ENCODE peak calls at places on chromosomes 5 and 9, in eight cellular contexts. One of them, this sample, is unnamed.

GRCh38 chr5:65482727-65483473 is 1.2 kb upstream of the ADAMTS6 start:
- DNase-seq in upper lobe of left lung: no peak
- DNase-seq in CD4-positive, alpha-beta memory T cell: peak; percentile 37
- DNase-seq in tibial artery: no peak
- DNase-seq in thoracic aorta: no peak
- DNase-seq in MM.1S: no peak
- DNase-seq in H9: peak; percentile 40
- DNase-seq in psoas muscle: no peak
- DNase-seq in this sample: no peak

GRCh38 chr5:23507278-23507685 is at the start of gene PRDM9:
- DNase-seq in upper lobe of left lung: peak; percentile 73
- DNase-seq in CD4-positive, alpha-beta memory T cell: no peak
- DNase-seq in tibial artery: no peak
- DNase-seq in thoracic aorta: no peak
- DNase-seq in MM.1S: no peak
- DNase-seq in H9: peak; percentile 84
- DNase-seq in psoas muscle: peak; percentile 87
- DNase-seq in this sample: no peak

GRCh38 chr9:36788534-36788933 is 215.8 kb downstream of the MELK start:
- DNase-seq in upper lobe of left lung: no peak
- DNase-seq in CD4-positive, alpha-beta memory T cell: no peak
- DNase-seq in tibial artery: no peak
- DNase-seq in thoracic aorta: no peak
- DNase-seq in MM.1S: no peak
- DNase-seq in H9: peak; percentile 69
- DNase-seq in psoas muscle: no peak
- DNase-seq in this sample: no peak

GRCh38 chr5:16492398-16493175 is 27.0 kb upstream of the ZNF622 start:
- DNase-seq in upper lobe of left lung: no peak
- DNase-seq in CD4-positive, alpha-beta memory T cell: no peak
- DNase-seq in tibial artery: no peak
- DNase-seq in thoracic aorta: no peak
- DNase-seq in MM.1S: no peak
- DNase-seq in H9: no peak
- DNase-seq in psoas muscle: peak; percentile 83
- DNase-seq in this sample: no peak

GRCh38 chr5:181024245-181025029 is 15.6 kb upstream of the BTNL9 start:
- DNase-seq in upper lobe of left lung: no peak
- DNase-seq in CD4-positive, alpha-beta memory T cell: no peak
- DNase-seq in tibial artery: no peak
- DNase-seq in thoracic aorta: no peak
- DNase-seq in MM.1S: no peak
- DNase-seq in H9: no peak
- DNase-seq in psoas muscle: no peak
- DNase-seq in this sample: no peak

GRCh38 chr9:99121604-99122003 is 16.7 kb downstream of the TGFBR1 start:
- DNase-seq in upper lobe of left lung: no peak
- DNase-seq in CD4-positive, alpha-beta memory T cell: no peak
- DNase-seq in tibial artery: no peak
- DNase-seq in thoracic aorta: no peak
- DNase-seq in MM.1S: no peak
- DNase-seq in H9: no peak
- DNase-seq in psoas muscle: no peak
- DNase-seq in this sample: no peak

GRCh38 chr9:81682797-81683196 is 6.5 kb downstream of the TLE1 start:
- DNase-seq in upper lobe of left lung: no peak
- DNase-seq in CD4-positive, alpha-beta memory T cell: no peak
- DNase-seq in tibial artery: no peak
- DNase-seq in thoracic aorta: no peak
- DNase-seq in MM.1S: no peak
- DNase-seq in H9: no peak
- DNase-seq in psoas muscle: no peak
- DNase-seq in this sample: no peak

GRCh38 chr5:141787376-141787775 is 90.8 kb downstream of the PCDH1 start:
- DNase-seq in upper lobe of left lung: no peak
- DNase-seq in CD4-positive, alpha-beta memory T cell: no peak
- DNase-seq in tibial artery: no peak
- DNase-seq in thoracic aorta: no peak
- DNase-seq in MM.1S: no peak
- DNase-seq in H9: no peak
- DNase-seq in psoas muscle: no peak
- DNase-seq in this sample: no peak

GRCh38 chr9:127873886-127874285 is 3.6 kb downstream of the AK1 start:
- DNase-seq in upper lobe of left lung: peak; percentile 81
- DNase-seq in CD4-positive, alpha-beta memory T cell: no peak
- DNase-seq in tibial artery: peak; percentile 95
- DNase-seq in thoracic aorta: peak; percentile 67
- DNase-seq in MM.1S: no peak
- DNase-seq in H9: no peak
- DNase-seq in psoas muscle: peak; percentile 94
- DNase-seq in this sample: peak; percentile 41

GRCh38 chr9:107389617-107390071 is 99.9 kb downstream of the KLF4 start:
- DNase-seq in upper lobe of left lung: no peak
- DNase-seq in CD4-positive, alpha-beta memory T cell: no peak
- DNase-seq in tibial artery: peak; percentile 74
- DNase-seq in thoracic aorta: no peak
- DNase-seq in MM.1S: no peak
- DNase-seq in H9: no peak
- DNase-seq in psoas muscle: peak; percentile 78
- DNase-seq in this sample: peak; percentile 62

GRCh38 chr9:127991017-127991756 is 10.4 kb upstream of the EEIG1 start:
- DNase-seq in upper lobe of left lung: no peak
- DNase-seq in CD4-positive, alpha-beta memory T cell: peak; percentile 34
- DNase-seq in tibial artery: no peak
- DNase-seq in thoracic aorta: no peak
- DNase-seq in MM.1S: no peak
- DNase-seq in H9: no peak
- DNase-seq in psoas muscle: no peak
- DNase-seq in this sample: no peak

GRCh38 chr9:28052104-28052503 is 478.8 kb upstream of the C9orf72 start:
- DNase-seq in upper lobe of left lung: no peak
- DNase-seq in CD4-positive, alpha-beta memory T cell: no peak
- DNase-seq in tibial artery: no peak
- DNase-seq in thoracic aorta: no peak
- DNase-seq in MM.1S: no peak
- DNase-seq in H9: no peak
- DNase-seq in psoas muscle: no peak
- DNase-seq in this sample: no peak

GRCh38 chr5:17497446-17497845 is 585 bp upstream of the TAF11L2 start:
- DNase-seq in upper lobe of left lung: no peak
- DNase-seq in CD4-positive, alpha-beta memory T cell: no peak
- DNase-seq in tibial artery: no peak
- DNase-seq in thoracic aorta: no peak
- DNase-seq in MM.1S: no peak
- DNase-seq in H9: no peak
- DNase-seq in psoas muscle: no peak
- DNase-seq in this sample: no peak

GRCh38 chr5:72878854-72879253 is 62.4 kb downstream of the TNPO1 start:
- DNase-seq in upper lobe of left lung: no peak
- DNase-seq in CD4-positive, alpha-beta memory T cell: no peak
- DNase-seq in tibial artery: no peak
- DNase-seq in thoracic aorta: no peak
- DNase-seq in MM.1S: no peak
- DNase-seq in H9: no peak
- DNase-seq in psoas muscle: no peak
- DNase-seq in this sample: no peak

GRCh38 chr9:128043467-128043868 is 23.7 kb downstream of the NAIF1 start:
- DNase-seq in upper lobe of left lung: no peak
- DNase-seq in CD4-positive, alpha-beta memory T cell: no peak
- DNase-seq in tibial artery: no peak
- DNase-seq in thoracic aorta: no peak
- DNase-seq in MM.1S: no peak
- DNase-seq in H9: no peak
- DNase-seq in psoas muscle: no peak
- DNase-seq in this sample: no peak

GRCh38 chr9:136952876-136953770 is 1.1 kb downstream of the LCN12 start:
- DNase-seq in upper lobe of left lung: peak; percentile 78
- DNase-seq in CD4-positive, alpha-beta memory T cell: no peak
- DNase-seq in tibial artery: no peak
- DNase-seq in thoracic aorta: no peak
- DNase-seq in MM.1S: no peak
- DNase-seq in H9: no peak
- DNase-seq in psoas muscle: no peak
- DNase-seq in this sample: no peak

GRCh38 chr5:54021413-54022155 is 288.8 kb downstream of the ARL15 start:
- DNase-seq in upper lobe of left lung: no peak
- DNase-seq in CD4-positive, alpha-beta memory T cell: no peak
- DNase-seq in tibial artery: no peak
- DNase-seq in thoracic aorta: no peak
- DNase-seq in MM.1S: peak; percentile 14
- DNase-seq in H9: no peak
- DNase-seq in psoas muscle: no peak
- DNase-seq in this sample: no peak

GRCh38 chr5:55853271-55853670 is 2.1 kb downstream of the IL31RA start:
- DNase-seq in upper lobe of left lung: no peak
- DNase-seq in CD4-positive, alpha-beta memory T cell: no peak
- DNase-seq in tibial artery: no peak
- DNase-seq in thoracic aorta: no peak
- DNase-seq in MM.1S: no peak
- DNase-seq in H9: no peak
- DNase-seq in psoas muscle: no peak
- DNase-seq in this sample: no peak

GRCh38 chr5:113057437-113058052 is 80.9 kb downstream of the DCP2 start:
- DNase-seq in upper lobe of left lung: no peak
- DNase-seq in CD4-positive, alpha-beta memory T cell: no peak
- DNase-seq in tibial artery: no peak
- DNase-seq in thoracic aorta: no peak
- DNase-seq in MM.1S: no peak
- DNase-seq in H9: peak; percentile 36
- DNase-seq in psoas muscle: no peak
- DNase-seq in this sample: no peak

GRCh38 chr5:154179846-154180710 is 10.5 kb upstream of the GALNT10 start:
- DNase-seq in upper lobe of left lung: no peak
- DNase-seq in CD4-positive, alpha-beta memory T cell: peak; percentile 52
- DNase-seq in tibial artery: no peak
- DNase-seq in thoracic aorta: no peak
- DNase-seq in MM.1S: peak; percentile 75
- DNase-seq in H9: peak; percentile 56
- DNase-seq in psoas muscle: no peak
- DNase-seq in this sample: no peak

GRCh38 chr9:4657426-4658159 is 4.5 kb upstream of the PLPP6 start:
- DNase-seq in upper lobe of left lung: no peak
- DNase-seq in CD4-positive, alpha-beta memory T cell: no peak
- DNase-seq in tibial artery: no peak
- DNase-seq in thoracic aorta: no peak
- DNase-seq in MM.1S: no peak
- DNase-seq in H9: no peak
- DNase-seq in psoas muscle: no peak
- DNase-seq in this sample: no peak

GRCh38 chr9:4656621-4657020 is 5.5 kb upstream of the PLPP6 start:
- DNase-seq in upper lobe of left lung: no peak
- DNase-seq in CD4-positive, alpha-beta memory T cell: no peak
- DNase-seq in tibial artery: no peak
- DNase-seq in thoracic aorta: no peak
- DNase-seq in MM.1S: no peak
- DNase-seq in H9: no peak
- DNase-seq in psoas muscle: no peak
- DNase-seq in this sample: no peak

GRCh38 chr9:4654084-4654483 is 8.0 kb upstream of the PLPP6 start:
- DNase-seq in upper lobe of left lung: no peak
- DNase-seq in CD4-positive, alpha-beta memory T cell: no peak
- DNase-seq in tibial artery: no peak
- DNase-seq in thoracic aorta: no peak
- DNase-seq in MM.1S: no peak
- DNase-seq in H9: no peak
- DNase-seq in psoas muscle: no peak
- DNase-seq in this sample: no peak

GRCh38 chr9:4654538-4654937 is 7.6 kb upstream of the PLPP6 start:
- DNase-seq in upper lobe of left lung: peak; percentile 21
- DNase-seq in CD4-positive, alpha-beta memory T cell: no peak
- DNase-seq in tibial artery: no peak
- DNase-seq in thoracic aorta: no peak
- DNase-seq in MM.1S: no peak
- DNase-seq in H9: no peak
- DNase-seq in psoas muscle: no peak
- DNase-seq in this sample: no peak
- H3K27me3 ChIP-seq in upper lobe of left lung: no peaks in the 10 kb centered on the region
- H3K27me3 ChIP-seq in CD4-positive, alpha-beta memory T cell: no peaks in the 10 kb centered on the region
- H3K27me3 ChIP-seq in tibial artery: no peaks in the 10 kb centered on the region
- H3K27me3 ChIP-seq in thoracic aorta: no peaks in the 10 kb centered on the region
- H3K27me3 ChIP-seq in MM.1S: no peaks in the 10 kb centered on the region
- H3K27me3 ChIP-seq in H9: no peaks in the 10 kb centered on the region
- H3K27me3 ChIP-seq in psoas muscle: no peaks in the 10 kb centered on the region
- H3K27me3 ChIP-seq in this sample: no peaks in the 10 kb centered on the region

DNA sequence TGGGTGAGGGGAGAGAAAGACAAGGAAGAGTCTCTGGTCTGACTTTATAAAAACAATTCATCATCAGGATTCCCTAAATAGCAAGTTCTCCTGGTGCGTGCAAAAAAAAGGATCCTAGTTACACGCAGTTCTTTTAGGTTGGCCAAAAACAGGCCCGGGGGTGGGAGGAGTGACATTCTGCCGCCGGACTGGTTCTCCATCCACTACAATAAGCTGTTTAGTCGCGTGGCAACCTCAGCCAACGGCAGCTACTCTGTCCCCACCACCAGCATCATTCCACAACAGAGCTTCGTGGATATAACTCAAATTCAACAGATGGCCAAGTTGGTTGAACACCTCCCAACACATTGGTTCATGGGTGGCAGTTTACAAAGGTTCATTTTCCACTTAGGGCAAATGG is 2.9 kb upstream of the FAM163B start:
- DNase-seq in upper lobe of left lung: no peak
- DNase-seq in CD4-positive, alpha-beta memory T cell: no peak
- DNase-seq in tibial artery: no peak
- DNase-seq in thoracic aorta: no peak
- DNase-seq in MM.1S: no peak
- DNase-seq in H9: no peak
- DNase-seq in psoas muscle: peak; percentile 9
- DNase-seq in this sample: no peak
- H3K27me3 ChIP-seq in upper lobe of left lung: no peaks in the 10 kb centered on the region
- H3K27me3 ChIP-seq in CD4-positive, alpha-beta memory T cell: peaks cover 16% of the 10 kb centered on the region
- H3K27me3 ChIP-seq in tibial artery: no peaks in the 10 kb centered on the region
- H3K27me3 ChIP-seq in thoracic aorta: no peaks in the 10 kb centered on the region
- H3K27me3 ChIP-seq in MM.1S: peaks cover 89% of the 10 kb centered on the region
- H3K27me3 ChIP-seq in H9: peaks cover 8% of the 10 kb centered on the region
- H3K27me3 ChIP-seq in psoas muscle: peaks cover 25% of the 10 kb centered on the region
- H3K27me3 ChIP-seq in this sample: peaks cover 95% of the 10 kb centered on the region

DNA sequence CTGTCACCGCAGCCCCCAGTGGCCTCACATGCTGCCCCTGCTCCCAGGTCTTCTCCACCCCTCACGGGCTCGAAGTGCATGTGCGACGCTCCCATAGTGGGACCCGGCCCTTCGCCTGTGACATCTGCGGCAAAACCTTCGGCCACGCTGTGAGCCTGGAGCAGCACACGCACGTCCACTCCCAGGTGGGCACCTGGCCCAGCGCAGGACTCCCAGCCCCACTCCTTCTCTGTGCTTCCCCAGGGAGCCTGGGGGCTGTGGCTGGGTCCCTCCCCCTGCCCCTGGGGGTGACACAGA is 10.5 kb downstream of the GFI1B start:
- DNase-seq in upper lobe of left lung: peak; percentile 59
- DNase-seq in CD4-positive, alpha-beta memory T cell: no peak
- DNase-seq in tibial artery: no peak
- DNase-seq in thoracic aorta: no peak
- DNase-seq in MM.1S: no peak
- DNase-seq in H9: no peak
- DNase-seq in psoas muscle: no peak
- DNase-seq in this sample: no peak
- H3K27me3 ChIP-seq in upper lobe of left lung: no peaks in the 10 kb centered on the region
- H3K27me3 ChIP-seq in CD4-positive, alpha-beta memory T cell: no peaks in the 10 kb centered on the region
- H3K27me3 ChIP-seq in tibial artery: no peaks in the 10 kb centered on the region
- H3K27me3 ChIP-seq in thoracic aorta: no peaks in the 10 kb centered on the region
- H3K27me3 ChIP-seq in MM.1S: peaks cover 98% of the 10 kb centered on the region
- H3K27me3 ChIP-seq in H9: no peaks in the 10 kb centered on the region
- H3K27me3 ChIP-seq in psoas muscle: peaks cover 2% of the 10 kb centered on the region
- H3K27me3 ChIP-seq in this sample: peaks cover 24% of the 10 kb centered on the region

GRCh38 chr5:32710859-32711692 is at the start of gene NPR3:
- DNase-seq in upper lobe of left lung: peak; percentile 46
- DNase-seq in CD4-positive, alpha-beta memory T cell: no peak
- DNase-seq in tibial artery: peak; percentile 75
- DNase-seq in thoracic aorta: no peak
- DNase-seq in MM.1S: no peak
- DNase-seq in H9: no peak
- DNase-seq in psoas muscle: no peak
- DNase-seq in this sample: no peak
- H3K27me3 ChIP-seq in upper lobe of left lung: peaks cover 3% of the 10 kb centered on the region
- H3K27me3 ChIP-seq in CD4-positive, alpha-beta memory T cell: peaks cover 14% of the 10 kb centered on the region
- H3K27me3 ChIP-seq in tibial artery: no peaks in the 10 kb centered on the region
- H3K27me3 ChIP-seq in thoracic aorta: no peaks in the 10 kb centered on the region
- H3K27me3 ChIP-seq in MM.1S: no peaks in the 10 kb centered on the region
- H3K27me3 ChIP-seq in H9: peaks cover 61% of the 10 kb centered on the region
- H3K27me3 ChIP-seq in psoas muscle: peaks cover 20% of the 10 kb centered on the region
- H3K27me3 ChIP-seq in this sample: peaks cover 33% of the 10 kb centered on the region